ENCODE peak calls at places on chromosomes 13 and 19, in nine cellular contexts. B is uterus, P is dorsolateral prefrontal cortex, Q is tibial nerve, L is MCF 10A, W is CD14-positive monocyte, G is upper lobe of right lung, U is ovary, X is osteocyte. S is an unnamed sample.

GRCh38 chr13:35469781-35470380 is 6.6 kb downstream of the MAB21L1 start:
- DNase-seq in B (no peak), P (no peak), Q (no peak), L (no peak), W (no peak), G (no peak), U (no peak), X (no peak), S (no peak)

GRCh38 chr13:47794963-47795362 is 206.1 kb downstream of the SUCLA2 start:
- DNase-seq in B (no peak), P (no peak), Q (no peak), L (peak; percentile 42), W (no peak), G (no peak), U (no peak), X (no peak), S (no peak)

GRCh38 chr13:98761126-98761978 is 8.9 kb upstream of the SLC15A1 start:
- DNase-seq in B (no peak), P (no peak), Q (no peak), L (peak; percentile 65), W (no peak), G (no peak), U (no peak), X (no peak), S (peak; percentile 69)

GRCh38 chr19:29843180-29844051 is 31.6 kb downstream of the CCNE1 start:
- DNase-seq in B (peak; percentile 23), P (no peak), Q (no peak), L (no peak), W (peak; percentile 46), G (peak; percentile 68), U (peak; percentile 67), X (no peak), S (peak; percentile 25)

GRCh38 chr13:44079413-44080205 is 199.9 kb downstream of the LACC1 start:
- DNase-seq in B (no peak), P (peak; percentile 70), Q (no peak), L (no peak), W (no peak), G (no peak), U (no peak), X (no peak), S (no peak)

GRCh38 chr13:101415358-101416174 is 742 bp downstream of the NALCN start:
- DNase-seq in B (no peak), P (peak; percentile 38), Q (no peak), L (no peak), W (no peak), G (no peak), U (peak; percentile 57), X (no peak), S (no peak)

GRCh38 chr13:36125841-36126240 is 5.3 kb downstream of the DCLK1 start:
- DNase-seq in B (no peak), P (no peak), Q (no peak), L (no peak), W (no peak), G (no peak), U (peak; percentile 27), X (no peak), S (no peak)

GRCh38 chr19:49387936-49388372 is at the start of gene KASH5:
- DNase-seq in B (peak; percentile 69), P (peak; percentile 62), Q (peak; percentile 61), L (no peak), W (peak; percentile 87), G (peak; percentile 92), U (peak; percentile 77), X (no peak), S (peak; percentile 55)

GRCh38 chr13:74575729-74576125 is 441.5 kb upstream of the KLF12 start:
- DNase-seq in B (peak; percentile 51), P (peak; percentile 45), Q (peak; percentile 36), L (peak; percentile 31), W (no peak), G (peak; percentile 71), U (peak; percentile 77), X (peak; percentile 85), S (peak; percentile 92)

DNA sequence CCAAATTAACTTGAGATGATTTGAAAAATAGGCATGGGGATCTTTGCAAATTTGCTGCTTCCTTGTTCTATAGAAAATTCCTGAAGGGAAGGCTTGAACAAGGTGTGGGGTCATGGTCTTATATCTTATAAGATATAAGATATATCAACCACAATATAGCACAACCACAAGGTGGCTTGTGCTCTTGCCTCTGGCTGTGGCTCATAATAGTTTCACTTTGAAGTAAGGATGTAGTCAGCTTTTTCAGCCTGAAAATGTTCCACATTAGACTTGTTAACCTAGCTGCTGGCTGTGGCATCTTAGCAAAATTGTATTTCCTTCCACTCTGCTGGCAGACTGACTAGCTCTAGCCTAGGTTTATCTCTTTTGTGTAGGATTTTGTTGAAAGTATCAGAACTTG is 169.7 kb downstream of the KLF5 start:
- DNase-seq in B (no peak), P (no peak), Q (no peak), L (peak; percentile 32), W (no peak), G (no peak), U (no peak), X (no peak), S (no peak)
- TF ChIP-seq CTCF in B (no peak), P (no peak), Q (no peak), L (peak; percentile 12), W (no peak), G (no peak), U (no peak), X (peak; percentile 20), S (no peak)

GRCh38 chr19:40716655-40717324 is at the start of the genes COQ8B and ITPKC:
- DNase-seq in B (peak; percentile 100), P (peak; percentile 100), Q (peak; percentile 100), L (peak; percentile 100), W (peak; percentile 97), G (peak; percentile 100), U (peak; percentile 100), X (peak; percentile 99), S (peak; percentile 100)

GRCh38 chr19:40713939-40714338 is 2.7 kb downstream of the COQ8B start:
- DNase-seq in B (no peak), P (no peak), Q (no peak), L (no peak), W (no peak), G (no peak), U (no peak), X (no peak), S (no peak)

GRCh38 chr19:40716031-40716654 is 543 bp downstream of the COQ8B start:
- DNase-seq in B (no peak), P (no peak), Q (no peak), L (peak; percentile 99), W (peak; percentile 61), G (no peak), U (peak; percentile 64), X (no peak), S (peak; percentile 76)

GRCh38 chr19:40717325-40717879 is 490 bp downstream of the ITPKC start:
- DNase-seq in B (no peak), P (peak; percentile 12), Q (no peak), L (no peak), W (no peak), G (peak; percentile 75), U (no peak), X (no peak), S (peak; percentile 92)

DNA sequence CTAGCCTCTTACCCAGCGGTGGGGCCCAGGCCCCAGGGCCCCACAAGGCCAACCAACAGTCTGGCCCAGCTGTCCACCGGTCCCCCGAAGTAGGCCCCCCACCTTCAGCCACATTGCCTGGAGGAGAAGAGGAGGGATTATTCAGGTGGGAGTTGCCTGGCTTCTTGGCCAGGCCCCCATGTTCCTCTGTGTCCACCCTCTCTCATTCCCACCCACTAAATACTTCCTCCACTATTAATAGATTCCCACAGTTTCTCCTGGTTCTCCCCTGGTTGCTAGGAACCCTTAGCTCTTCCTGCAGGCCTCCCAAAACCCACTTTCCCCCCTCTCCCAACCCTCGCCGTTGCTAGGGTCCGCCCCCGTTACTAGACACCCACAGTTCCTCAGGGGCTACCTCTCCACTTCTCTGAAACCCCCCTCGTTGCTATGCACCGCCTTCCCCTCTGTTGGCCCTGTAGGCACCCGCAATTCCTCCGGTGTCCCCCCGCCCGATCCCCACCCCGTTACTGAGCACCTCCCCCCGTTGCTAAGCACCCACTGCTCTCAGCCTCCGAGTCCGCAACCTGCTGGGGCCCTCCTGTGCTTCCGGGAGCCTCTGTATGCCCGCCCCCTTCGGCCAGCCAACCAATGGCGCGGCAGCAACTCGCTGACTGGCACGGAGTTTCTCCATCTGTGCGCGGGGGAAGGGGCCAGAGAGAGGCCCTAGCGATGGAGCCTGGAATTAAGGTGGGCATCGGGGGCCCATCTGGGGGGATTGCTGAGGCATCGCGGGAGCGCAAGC is 2.0 kb downstream of the COQ8B start:
- DNase-seq in B (peak; percentile 97), P (peak; percentile 96), Q (peak; percentile 91), L (peak; percentile 95), W (peak; percentile 85), G (peak; percentile 97), U (peak; percentile 97), X (peak; percentile 96), S (peak; percentile 93)
- TF ChIP-seq CTCF in B (no peak), P (no peak), Q (no peak), L (no peak), W (no peak), G (peak; percentile 7), U (no peak), X (no peak), S (no peak)

GRCh38 chr19:17720487-17720839 is 1.2 kb downstream of the MAP1S start:
- DNase-seq in B (no peak), P (no peak), Q (no peak), L (no peak), W (no peak), G (no peak), U (no peak), X (no peak), S (no peak)

GRCh38 chr19:17718988-17719711 is at the start of gene MAP1S:
- DNase-seq in B (peak; percentile 59), P (peak; percentile 67), Q (no peak), L (peak; percentile 48), W (no peak), G (peak; percentile 84), U (peak; percentile 76), X (peak; percentile 88), S (peak; percentile 88)

GRCh38 chr19:17718467-17718987 is 753 bp upstream of the MAP1S start:
- DNase-seq in B (no peak), P (no peak), Q (no peak), L (no peak), W (no peak), G (no peak), U (no peak), X (no peak), S (no peak)

GRCh38 chr19:17719730-17720486 is 628 bp downstream of the MAP1S start:
- DNase-seq in B (no peak), P (no peak), Q (no peak), L (peak; percentile 77), W (no peak), G (peak; percentile 83), U (peak; percentile 42), X (no peak), S (no peak)

GRCh38 chr19:17716309-17716929 is 2.9 kb upstream of the MAP1S start:
- DNase-seq in B (no peak), P (no peak), Q (no peak), L (no peak), W (no peak), G (no peak), U (no peak), X (no peak), S (no peak)
- TF ChIP-seq CTCF in B (no peak), P (no peak), Q (no peak), L (no peak), W (no peak), G (no peak), U (no peak), X (peak; percentile 15), S (no peak)

DNA sequence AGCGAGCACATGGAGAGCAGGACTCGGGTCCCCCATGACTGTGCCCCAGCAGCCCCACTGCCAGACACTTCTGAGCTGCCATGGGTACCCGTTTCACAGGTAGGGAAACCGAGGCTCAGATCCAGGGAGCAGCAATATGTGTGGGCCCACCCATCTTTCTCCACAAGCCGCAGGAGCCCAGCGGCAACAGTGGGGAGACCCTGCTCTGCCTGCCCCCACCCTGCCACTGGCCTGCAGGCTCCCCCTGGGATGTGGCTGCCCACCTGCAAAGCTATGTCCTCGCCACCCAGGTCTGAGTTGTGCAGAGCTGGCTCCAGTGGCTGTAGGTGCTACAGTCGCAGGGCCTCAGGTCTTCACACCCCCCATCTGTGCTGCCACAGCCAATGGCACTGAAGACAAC is 50.6 kb upstream of the C1QTNF9B start:
- DNase-seq in B (no peak), P (no peak), Q (no peak), L (no peak), W (no peak), G (no peak), U (no peak), X (no peak), S (no peak)
- TF ChIP-seq CTCF in B (no peak), P (no peak), Q (no peak), L (no peak), W (no peak), G (no peak), U (no peak), X (no peak), S (no peak)

S was measured in lower leg skin.